ENCODE peak calls at places on chromosomes 4 and X, in eight cellular contexts. One of them, this sample, is unnamed.

GRCh38 chr4:26062221-26062620 is 148.2 kb downstream of the SMIM20 start:
- DNase-seq in choroid plexus epithelial cell: no peak
- DNase-seq in AG09309: no peak
- DNase-seq in ovary: no peak
- DNase-seq in trophoblast cell: no peak
- DNase-seq in SW480: no peak
- DNase-seq in islet precursor cell: no peak
- DNase-seq in HT-29: no peak
- DNase-seq in this sample: no peak

GRCh38 chr4:107279729-107280128 is 243.6 kb upstream of the DKK2 start:
- DNase-seq in HT-29: peak
- DNase-seq in ovary: no peak
- DNase-seq in trophoblast cell: no peak
- DNase-seq in islet precursor cell: no peak
- DNase-seq in AG09309: no peak
- DNase-seq in choroid plexus epithelial cell: peak
- DNase-seq in SW480: peak
- DNase-seq in this sample: no peak

GRCh38 chrX:38871129-38872029 is 70.1 kb downstream of the MID1IP1 start:
- DNase-seq in trophoblast cell: no peak
- DNase-seq in AG09309: no peak
- DNase-seq in choroid plexus epithelial cell: no peak
- DNase-seq in HT-29: no peak
- DNase-seq in ovary: no peak
- DNase-seq in islet precursor cell: no peak
- DNase-seq in SW480: no peak
- DNase-seq in this sample: no peak

GRCh38 chr4:149549911-149550310 is 265.7 kb downstream of the IQCM start:
- DNase-seq in HT-29: peak
- DNase-seq in SW480: no peak
- DNase-seq in choroid plexus epithelial cell: peak
- DNase-seq in ovary: no peak
- DNase-seq in islet precursor cell: peak
- DNase-seq in trophoblast cell: no peak
- DNase-seq in AG09309: no peak
- DNase-seq in this sample: peak

GRCh38 chrX:78652971-78653822 is 5.9 kb downstream of the RTL3 start:
- DNase-seq in SW480: peak
- DNase-seq in AG09309: peak
- DNase-seq in choroid plexus epithelial cell: peak
- DNase-seq in trophoblast cell: no peak
- DNase-seq in ovary: no peak
- DNase-seq in HT-29: peak
- DNase-seq in islet precursor cell: peak
- DNase-seq in this sample: no peak

GRCh38 chr4:53507671-53508286 is 83.5 kb downstream of the LNX1 start:
- DNase-seq in AG09309: peak
- DNase-seq in trophoblast cell: no peak
- DNase-seq in choroid plexus epithelial cell: peak
- DNase-seq in islet precursor cell: no peak
- DNase-seq in SW480: peak
- DNase-seq in HT-29: peak
- DNase-seq in ovary: no peak
- DNase-seq in this sample: peak

GRCh38 chr4:54090804-54091623 is 8.9 kb upstream of the GSX2 start:
- DNase-seq in islet precursor cell: no peak
- DNase-seq in HT-29: peak
- DNase-seq in ovary: no peak
- DNase-seq in choroid plexus epithelial cell: peak
- DNase-seq in SW480: peak
- DNase-seq in trophoblast cell: no peak
- DNase-seq in AG09309: no peak
- DNase-seq in this sample: no peak

GRCh38 chr4:10105421-10105820 is 11.2 kb downstream of the WDR1 start:
- DNase-seq in trophoblast cell: no peak
- DNase-seq in choroid plexus epithelial cell: no peak
- DNase-seq in islet precursor cell: no peak
- DNase-seq in HT-29: no peak
- DNase-seq in AG09309: no peak
- DNase-seq in SW480: no peak
- DNase-seq in ovary: no peak
- DNase-seq in this sample: no peak

GRCh38 chr4:52371861-52372260 is 287.2 kb downstream of the USP46 start:
- DNase-seq in islet precursor cell: no peak
- DNase-seq in SW480: no peak
- DNase-seq in AG09309: no peak
- DNase-seq in ovary: no peak
- DNase-seq in choroid plexus epithelial cell: no peak
- DNase-seq in trophoblast cell: no peak
- DNase-seq in HT-29: no peak
- DNase-seq in this sample: no peak

GRCh38 chrX:39201305-39201990 is 400.2 kb downstream of the MID1IP1 start:
- DNase-seq in SW480: no peak
- DNase-seq in HT-29: no peak
- DNase-seq in trophoblast cell: peak
- DNase-seq in ovary: no peak
- DNase-seq in AG09309: no peak
- DNase-seq in choroid plexus epithelial cell: peak
- DNase-seq in islet precursor cell: no peak
- DNase-seq in this sample: no peak

GRCh38 chrX:12153317-12153716 is 15.0 kb downstream of the FRMPD4 start:
- DNase-seq in islet precursor cell: no peak
- DNase-seq in HT-29: no peak
- DNase-seq in ovary: no peak
- DNase-seq in AG09309: no peak
- DNase-seq in SW480: no peak
- DNase-seq in choroid plexus epithelial cell: no peak
- DNase-seq in trophoblast cell: no peak
- DNase-seq in this sample: no peak

GRCh38 chrX:47576021-47576898 is 6.0 kb upstream of the TIMP1 start:
- DNase-seq in ovary: no peak
- DNase-seq in trophoblast cell: no peak
- DNase-seq in choroid plexus epithelial cell: no peak
- DNase-seq in AG09309: no peak
- DNase-seq in HT-29: no peak
- DNase-seq in SW480: no peak
- DNase-seq in islet precursor cell: peak
- DNase-seq in this sample: no peak

GRCh38 chr4:15912236-15912635 is 26.3 kb downstream of the FGFBP1 start:
- DNase-seq in ovary: no peak
- DNase-seq in SW480: no peak
- DNase-seq in trophoblast cell: no peak
- DNase-seq in HT-29: no peak
- DNase-seq in AG09309: no peak
- DNase-seq in choroid plexus epithelial cell: peak
- DNase-seq in islet precursor cell: no peak
- DNase-seq in this sample: no peak

GRCh38 chrX:102934624-102935023 is 2.4 kb upstream of the RAB40AL start:
- DNase-seq in AG09309: no peak
- DNase-seq in trophoblast cell: peak
- DNase-seq in SW480: peak
- DNase-seq in ovary: no peak
- DNase-seq in islet precursor cell: no peak
- DNase-seq in HT-29: peak
- DNase-seq in choroid plexus epithelial cell: peak
- DNase-seq in this sample: no peak

GRCh38 chr4:100261346-100261745 is 71.1 kb upstream of the DDIT4L start:
- DNase-seq in AG09309: no peak
- DNase-seq in SW480: no peak
- DNase-seq in ovary: no peak
- DNase-seq in islet precursor cell: no peak
- DNase-seq in trophoblast cell: no peak
- DNase-seq in choroid plexus epithelial cell: no peak
- DNase-seq in HT-29: no peak
- DNase-seq in this sample: no peak